ENCODE peak calls at places on chromosomes 2 and 18, in seven cellular contexts. D is lower lobe of right lung; Q is SK-N-MC; F is body of pancreas; N is CD4-positive, CD25-positive, alpha-beta regulatory T cell; I is fibroblast of lung; O is pancreas. U is an unnamed sample.

GRCh38 chr2:138744709-138745108 is 35.5 kb downstream of the NXPH2 start:
- DNase-seq in D (no peak), Q (no peak), F (no peak), N (no peak), I (peak), O (no peak), U (no peak)

GRCh38 chr18:29198834-29199233 is 1021.9 kb upstream of the CDH2 start:
- DNase-seq in D (no peak), Q (no peak), F (no peak), N (no peak), I (no peak), O (no peak), U (no peak)

GRCh38 chr2:53234548-53234903 is 533.1 kb upstream of the CHAC2 start:
- DNase-seq in D (no peak), Q (no peak), F (no peak), N (no peak), I (peak), O (no peak), U (no peak)

GRCh38 chr2:206856474-206856873 is 82.8 kb upstream of the CPO start:
- DNase-seq in D (no peak), Q (no peak), F (no peak), N (no peak), I (peak), O (no peak), U (no peak)

GRCh38 chr2:189369566-189369965 is 71.7 kb upstream of the WDR75 start:
- DNase-seq in D (no peak), Q (no peak), F (no peak), N (no peak), I (peak), O (no peak), U (no peak)

GRCh38 chr18:79540161-79540913 is 139.3 kb upstream of the CTDP1 start:
- DNase-seq in D (no peak), Q (no peak), F (no peak), N (no peak), I (no peak), O (no peak), U (no peak)

GRCh38 chr2:239313776-239314175 is 87.0 kb downstream of the HDAC4 start:
- DNase-seq in D (peak), Q (no peak), F (no peak), N (no peak), I (no peak), O (peak), U (no peak)

GRCh38 chr2:41394541-41394940 is 653.3 kb upstream of the PKDCC start:
- DNase-seq in D (no peak), Q (no peak), F (no peak), N (no peak), I (no peak), O (no peak), U (no peak)

DNA sequence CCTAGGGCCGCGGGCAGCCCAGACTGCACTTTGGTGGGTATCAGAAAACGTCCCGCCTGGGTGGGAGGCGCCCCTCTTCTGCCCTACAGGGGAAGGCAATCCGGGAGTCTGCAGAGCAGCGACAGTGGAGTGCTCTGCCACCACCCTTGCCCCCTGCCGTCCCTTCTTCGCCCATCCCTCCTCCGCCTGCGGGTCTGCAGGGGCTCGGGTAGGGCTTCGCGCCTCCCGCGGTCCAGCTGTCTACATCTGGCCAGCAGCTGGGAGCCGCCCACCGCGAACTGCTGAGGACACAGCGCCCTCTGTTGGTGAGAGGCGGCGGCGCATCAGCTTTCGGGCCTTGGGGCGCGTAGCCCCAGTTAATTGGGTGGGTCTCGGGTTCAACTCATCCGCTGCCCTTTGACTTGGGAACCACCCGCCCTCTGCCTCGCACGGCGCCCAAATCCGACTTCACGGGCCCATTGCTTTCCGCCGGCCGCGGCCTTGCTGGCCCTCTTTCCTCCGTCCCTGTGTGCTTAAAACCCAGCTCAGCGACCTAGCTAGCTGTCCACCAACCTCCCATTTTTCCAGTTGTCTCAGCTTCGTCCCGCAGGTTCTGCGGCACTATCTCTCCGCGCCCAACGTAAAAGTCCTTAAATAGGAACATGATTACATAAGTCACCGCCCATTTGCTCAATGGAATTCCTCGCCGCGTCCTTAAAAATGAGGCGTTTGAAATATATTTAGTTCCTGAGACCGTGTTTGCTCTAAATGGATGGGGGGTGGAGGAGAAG is 17.6 kb downstream of the WNT10A start:
- DNase-seq in D (peak), Q (no peak), F (peak), N (peak), I (peak), O (peak), U (no peak)
- H3K4me3 ChIP-seq in D (no peak), Q (peak), F (no peak), N (peak), I (no peak), O (no peak), U (peak)

GRCh38 chr2:68710756-68711155 is 23.9 kb upstream of the ARHGAP25 start:
- DNase-seq in D (no peak), Q (no peak), F (no peak), N (no peak), I (no peak), O (no peak), U (no peak)

GRCh38 chr2:68716539-68716938 is 18.1 kb upstream of the ARHGAP25 start:
- DNase-seq in D (no peak), Q (no peak), F (no peak), N (no peak), I (no peak), O (no peak), U (no peak)

GRCh38 chr2:68715353-68716041 is 19.1 kb upstream of the ARHGAP25 start:
- DNase-seq in D (peak), Q (no peak), F (peak), N (peak), I (peak), O (peak), U (no peak)

GRCh38 chr2:68716948-68717661 is 17.5 kb upstream of the ARHGAP25 start:
- DNase-seq in D (no peak), Q (no peak), F (no peak), N (no peak), I (no peak), O (no peak), U (no peak)

GRCh38 chr2:68714866-68715265 is 19.7 kb upstream of the ARHGAP25 start:
- DNase-seq in D (peak), Q (no peak), F (no peak), N (no peak), I (no peak), O (no peak), U (peak)
- H3K27ac ChIP-seq in D (peak), Q (no peak), F (no peak), N (peak), I (no peak), O (no peak), U (no peak)

GRCh38 chr2:119364798-119365197 is 1.8 kb downstream of the C2orf76 start:
- DNase-seq in D (no peak), Q (no peak), F (no peak), N (no peak), I (no peak), O (no peak), U (no peak)
- H3K4me3 ChIP-seq in D (no peak), Q (peak), F (no peak), N (peak), I (no peak), O (no peak), U (no peak)

GRCh38 chr2:188326290-188326668 is 34.6 kb downstream of the GULP1 start:
- DNase-seq in D (no peak), Q (no peak), F (no peak), N (no peak), I (no peak), O (no peak), U (no peak)
- H3K27ac ChIP-seq in D (no peak), Q (no peak), F (no peak), N (no peak), I (no peak), O (no peak), U (no peak)

U was measured in esophagus squamous epithelium.